ENCODE peak calls at places on chromosome 19, in five cellular contexts. L, Z, T, E and P are unnamed samples.

GRCh38 chr19:51009061-51009891 is 7.9 kb upstream of the KLK8 start:
- DNase-seq in Z (no peak), L (no peak), T (no peak), E (no peak), P (no peak)

GRCh38 chr19:55322495-55322894 is 2.6 kb downstream of the TMEM150B start:
- DNase-seq in T (no peak), E (no peak), Z (no peak), L (no peak), P (no peak)

GRCh38 chr19:5131031-5131865 is 162.3 kb downstream of the KDM4B start:
- DNase-seq in L (no peak), T (no peak), E (no peak), Z (no peak), P (no peak)

GRCh38 chr19:44925114-44925891 is 10.9 kb downstream of the APOC1 start:
- DNase-seq in T (no peak), Z (no peak), L (no peak), E (peak), P (peak)

GRCh38 chr19:32233885-32234284 is 111.5 kb upstream of the ZNF507 start:
- DNase-seq in Z (no peak), T (no peak), L (no peak), E (no peak), P (no peak)

GRCh38 chr19:17337675-17338439 is 504 bp downstream of the GTPBP3 start:
- DNase-seq in E (no peak), L (no peak), Z (no peak), T (peak), P (peak)

GRCh38 chr19:5804516-5805464 is at the start of gene NRTN:
- DNase-seq in E (no peak), L (no peak), Z (no peak), T (peak), P (no peak)

GRCh38 chr19:55165952-55166529 is 372 bp downstream of the DNAAF3 start:
- DNase-seq in T (peak), L (no peak), E (peak), Z (peak), P (peak)

GRCh38 chr19:58059003-58059671 is at the start of gene ZNF135:
- DNase-seq in L (peak), T (peak), E (no peak), Z (peak), P (peak)

GRCh38 chr19:34655651-34656050 is 21.3 kb downstream of the SCGB2B2 start:
- DNase-seq in L (no peak), E (no peak), Z (no peak), T (no peak), P (no peak)

GRCh38 chr19:56927791-56928207 is 87.3 kb upstream of the PEG3 start:
- DNase-seq in L (no peak), E (no peak), Z (no peak), T (no peak), P (peak)

GRCh38 chr19:29947871-29948270 is 5.8 kb downstream of the URI1 start:
- DNase-seq in E (no peak), T (no peak), Z (no peak), L (no peak), P (no peak)

GRCh38 chr19:16319466-16319865 is 5.2 kb upstream of the KLF2 start:
- DNase-seq in E (no peak), T (no peak), L (no peak), Z (no peak), P (peak)